ENCODE peak calls at places on chromosomes 6 and 20, in nine cellular contexts. T is neural progenitor cell, M is aorta, W is BJ, K is tibial nerve, B is osteoblast, P is GM23248, U is tibial artery, E is IMR-90. O is an unnamed sample. For H3K36me3 and H3K27me3, the result is how much of the 10 kb centered on the place peaks cover.

GRCh38 chr20:50729925-50730764 is 1.2 kb upstream of the PARD6B start:
- DNase-seq in T (no peak), M (no peak), W (no peak), K (no peak), B (peak), P (peak), U (peak), E (no peak), O (no peak)

GRCh38 chr6:156960525-156960924 is 183.3 kb downstream of the ARID1B start:
- DNase-seq in T (no peak), M (no peak), W (no peak), K (no peak), B (no peak), P (no peak), U (no peak), E (no peak), O (no peak)

GRCh38 chr6:37741757-37742400 is 44.2 kb upstream of the MDGA1 start:
- DNase-seq in T (peak), M (no peak), W (no peak), K (no peak), B (no peak), P (peak), U (no peak), E (no peak), O (no peak)

GRCh38 chr6:80433010-80433665 is 326.7 kb downstream of the BCKDHB start:
- DNase-seq in T (peak), M (no peak), W (no peak), K (no peak), B (no peak), P (no peak), U (no peak), E (no peak), O (no peak)

GRCh38 chr6:107075951-107076381 is 39.3 kb downstream of the BEND3 start:
- DNase-seq in T (no peak), M (no peak), W (no peak), K (no peak), B (peak), P (peak), U (no peak), E (peak), O (no peak)

GRCh38 chr6:79334674-79335073 is 100.2 kb upstream of the HMGN3 start:
- DNase-seq in T (no peak), M (no peak), W (no peak), K (no peak), B (no peak), P (peak), U (no peak), E (no peak), O (no peak)

GRCh38 chr6:170152989-170153388 is 137.9 kb downstream of the DLL1 start:
- DNase-seq in T (peak), M (no peak), W (no peak), K (no peak), B (peak), P (no peak), U (no peak), E (no peak), O (peak)

GRCh38 chr6:168030881-168031280 is 33.4 kb downstream of the KIF25 start:
- DNase-seq in T (no peak), M (no peak), W (no peak), K (no peak), B (no peak), P (no peak), U (no peak), E (no peak), O (no peak)

GRCh38 chr6:53795702-53796450 is 1.1 kb downstream of the LRRC1 start:
- DNase-seq in T (peak), M (peak), W (no peak), K (no peak), B (peak), P (peak), U (peak), E (peak), O (no peak)

GRCh38 chr6:26464416-26465131 is 6.8 kb downstream of the BTN2A1 start:
- DNase-seq in T (no peak), M (no peak), W (no peak), K (no peak), B (no peak), P (no peak), U (no peak), E (no peak), O (no peak)
- H3K36me3 ChIP-seq in T (under half), M (under half), W (under half), K (half or more), B (half or more), P (half or more), U (half or more), E (half or more), O (under half)

GRCh38 chr6:16471898-16472297 is 233.5 kb downstream of the GMPR start:
- DNase-seq in T (no peak), M (no peak), W (no peak), K (no peak), B (no peak), P (no peak), U (no peak), E (no peak), O (no peak)
- H3K27me3 ChIP-seq in T (under half), M (under half), W (under half), K (under half), B (under half), P (under half), U (under half), E (under half), O (under half)

GRCh38 chr6:70413829-70414494 is 654 bp downstream of the FAM135A start:
- DNase-seq in T (peak), M (no peak), W (no peak), K (peak), B (peak), P (peak), U (no peak), E (no peak), O (no peak)

GRCh38 chr6:70415247-70415646 is 1.9 kb downstream of the FAM135A start:
- DNase-seq in T (no peak), M (no peak), W (no peak), K (no peak), B (no peak), P (no peak), U (no peak), E (no peak), O (no peak)

GRCh38 chr6:70415660-70416059 is 2.4 kb downstream of the FAM135A start:
- DNase-seq in T (no peak), M (no peak), W (no peak), K (no peak), B (no peak), P (peak), U (no peak), E (no peak), O (no peak)

GRCh38 chr6:70413114-70413828 is at the start of gene FAM135A:
- DNase-seq in T (peak), M (peak), W (peak), K (peak), B (peak), P (peak), U (peak), E (peak), O (peak)

DNA sequence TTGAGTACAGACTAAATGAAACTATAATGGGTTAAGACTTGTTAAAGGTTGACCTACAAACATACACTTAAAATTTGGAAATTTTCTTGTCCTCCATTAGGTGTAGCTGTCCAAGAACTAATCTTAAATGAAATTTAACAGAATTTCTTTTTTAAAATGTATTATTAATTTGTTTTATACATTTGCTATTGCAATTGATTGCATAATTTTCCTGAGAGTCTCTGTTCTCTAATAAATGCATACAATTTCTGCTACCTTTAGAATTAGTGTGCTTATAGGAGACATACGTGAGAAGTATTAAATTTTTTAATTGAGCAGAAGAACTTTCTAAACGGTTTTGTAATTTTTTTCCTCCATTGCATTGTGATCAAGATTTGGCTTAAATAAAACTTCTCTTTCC is 1.5 kb downstream of the FAM135A start:
- DNase-seq in T (no peak), M (no peak), W (no peak), K (no peak), B (no peak), P (peak), U (no peak), E (no peak), O (no peak)
- H3K4me3 ChIP-seq in T (peak), M (peak), W (no peak), K (no peak), B (no peak), P (peak), U (peak), E (no peak), O (peak)

GRCh38 chr20:62284448-62284847 is 18.3 kb upstream of the ADRM1 start:
- DNase-seq in T (no peak), M (no peak), W (no peak), K (no peak), B (peak), P (no peak), U (no peak), E (no peak), O (no peak)
- H3K36me3 ChIP-seq in T (under half), M (under half), W (under half), K (half or more), B (half or more), P (under half), U (half or more), E (half or more), O (under half)